ENCODE peak calls at places on chromosomes 4 and X, in six cellular contexts. Z, H, G, E, B and A are unnamed samples. For H4K20me1, the result is how much of the 10 kb centered on the place peaks cover.

GRCh38 chr4:100497729-100498250 is 20.0 kb downstream of the EMCN start:
- DNase-seq in Z (peak), H (no peak), G (peak), E (no peak), B (no peak), A (peak)

GRCh38 chr4:13627185-13627605 is 330 bp downstream of the BOD1L1 start:
- DNase-seq in Z (no peak), H (no peak), G (no peak), E (peak), B (peak), A (no peak)

GRCh38 chr4:134278675-134279074 is 77.1 kb upstream of the PABPC4L start:
- DNase-seq in Z (no peak), H (no peak), G (no peak), E (no peak), B (no peak), A (no peak)

GRCh38 chr4:151690884-151691283 is 69.9 kb downstream of the GATB start:
- DNase-seq in Z (peak), H (no peak), G (no peak), E (no peak), B (no peak), A (peak)

GRCh38 chr4:173835863-173836262 is 305.8 kb upstream of the HAND2 start:
- DNase-seq in Z (peak), H (peak), G (peak), E (peak), B (no peak), A (peak)

GRCh38 chr4:8403173-8403753 is 37.3 kb downstream of the ACOX3 start:
- DNase-seq in Z (peak), H (peak), G (peak), E (peak), B (peak), A (peak)

GRCh38 chr4:89268572-89269180 is 38.9 kb downstream of the GPRIN3 start:
- DNase-seq in Z (no peak), H (no peak), G (no peak), E (no peak), B (no peak), A (peak)

GRCh38 chrX:46704767-46705386 is 54.0 kb downstream of the SLC9A7 start:
- DNase-seq in Z (peak), H (no peak), G (peak), E (no peak), B (no peak), A (no peak)

GRCh38 chr4:89752932-89753598 is 83.9 kb downstream of the SNCA start:
- DNase-seq in Z (peak), H (peak), G (peak), E (no peak), B (no peak), A (peak)

GRCh38 chr4:7806724-7807123 is 132.9 kb downstream of the AFAP1 start:
- DNase-seq in Z (no peak), H (no peak), G (no peak), E (no peak), B (no peak), A (peak)

GRCh38 chrX:13994681-13995080 is 35.0 kb downstream of the GEMIN8 start:
- DNase-seq in Z (no peak), H (no peak), G (no peak), E (no peak), B (no peak), A (no peak)

GRCh38 chrX:136954930-136955329 is 74.4 kb upstream of the RBMX start:
- DNase-seq in Z (peak), H (peak), G (peak), E (no peak), B (peak), A (peak)

GRCh38 chr4:121796283-121796682 is 4.8 kb upstream of the EXOSC9 start:
- DNase-seq in Z (peak), H (no peak), G (no peak), E (no peak), B (no peak), A (peak)

GRCh38 chrX:18897611-18898010 is 86.3 kb downstream of the PHKA2 start:
- DNase-seq in Z (no peak), H (no peak), G (no peak), E (no peak), B (no peak), A (peak)

GRCh38 chr4:5824635-5825034 is 68.3 kb downstream of the CRMP1 start:
- DNase-seq in Z (peak), H (peak), G (peak), E (no peak), B (peak), A (peak)

GRCh38 chr4:48370260-48371134 is 29.2 kb downstream of the SLAIN2 start:
- DNase-seq in Z (no peak), H (no peak), G (no peak), E (no peak), B (no peak), A (no peak)

GRCh38 chr4:185134176-185134869 is 8.7 kb upstream of the SLC25A4 start:
- DNase-seq in Z (peak), H (peak), G (peak), E (no peak), B (peak), A (peak)

GRCh38 chr4:121562833-121563232 is 133.9 kb downstream of the ANXA5 start:
- DNase-seq in Z (no peak), H (no peak), G (no peak), E (no peak), B (no peak), A (no peak)

GRCh38 chr4:99394913-99395312 is 40.2 kb downstream of the ADH7 start:
- DNase-seq in Z (peak), H (no peak), G (peak), E (no peak), B (no peak), A (no peak)

GRCh38 chr4:4647041-4647440 is 105.2 kb upstream of the STX18 start:
- DNase-seq in Z (peak), H (no peak), G (peak), E (no peak), B (no peak), A (peak)

GRCh38 chr4:56804551-56804950 is 16.9 kb downstream of the SPINK2 start:
- DNase-seq in Z (peak), H (no peak), G (peak), E (no peak), B (no peak), A (peak)

GRCh38 chr4:52019941-52020657 is at the start of gene LRRC66:
- DNase-seq in Z (peak), H (peak), G (no peak), E (no peak), B (no peak), A (no peak)

GRCh38 chr4:15295421-15296162 is 132.2 kb upstream of the C1QTNF7 start:
- DNase-seq in Z (no peak), H (no peak), G (no peak), E (no peak), B (no peak), A (no peak)

GRCh38 chr4:27278615-27279014 is 418.0 kb downstream of the STIM2 start:
- DNase-seq in Z (peak), H (peak), G (peak), E (peak), B (peak), A (no peak)

GRCh38 chr4:168784786-168785461 is 225.1 kb downstream of the CBR4 start:
- DNase-seq in Z (no peak), H (no peak), G (no peak), E (no peak), B (no peak), A (no peak)

GRCh38 chrX:38987135-38987780 is 186.0 kb downstream of the MID1IP1 start:
- DNase-seq in Z (no peak), H (no peak), G (peak), E (no peak), B (no peak), A (no peak)

GRCh38 chr4:57401586-57401985 is 291.4 kb upstream of the IGFBP7 start:
- DNase-seq in Z (no peak), H (no peak), G (no peak), E (no peak), B (no peak), A (no peak)

GRCh38 chrX:27444093-27444908 is 18.8 kb downstream of the PPP4R3C start:
- DNase-seq in Z (no peak), H (no peak), G (no peak), E (no peak), B (no peak), A (no peak)

GRCh38 chr4:141074098-141074878 is 59.0 kb downstream of the RNF150 start:
- DNase-seq in Z (no peak), H (no peak), G (no peak), E (no peak), B (no peak), A (no peak)

GRCh38 chrX:1074172-1074571 is 138.3 kb downstream of the CRLF2 start:
- DNase-seq in Z (no peak), H (no peak), G (no peak), E (no peak), B (no peak), A (no peak)

GRCh38 chr4:62328526-62328925 is 1128.4 kb downstream of the ADGRL3 start:
- DNase-seq in Z (no peak), H (no peak), G (no peak), E (no peak), B (no peak), A (no peak)

GRCh38 chr4:154738426-154738825 is 5.4 kb upstream of the LRAT start:
- DNase-seq in Z (no peak), H (no peak), G (no peak), E (no peak), B (no peak), A (no peak)

GRCh38 chr4:155383541-155383940 is 6.8 kb upstream of the MAP9 start:
- DNase-seq in Z (no peak), H (no peak), G (no peak), E (no peak), B (no peak), A (no peak)

GRCh38 chr4:169906821-169907220 is 119.4 kb downstream of the MFAP3L start:
- DNase-seq in Z (no peak), H (no peak), G (no peak), E (no peak), B (no peak), A (no peak)

GRCh38 chr4:128846063-128846462 is 36.6 kb downstream of the JADE1 start:
- DNase-seq in Z (no peak), H (no peak), G (no peak), E (no peak), B (no peak), A (no peak)

GRCh38 chr4:1898007-1898406 is 26.8 kb downstream of the NSD2 start:
- DNase-seq in Z (no peak), H (no peak), G (no peak), E (no peak), B (no peak), A (no peak)

GRCh38 chr4:1900087-1900433 is 28.9 kb downstream of the NSD2 start:
- DNase-seq in Z (no peak), H (no peak), G (no peak), E (no peak), B (no peak), A (no peak)

GRCh38 chr4:1899149-1900086 is 28.2 kb downstream of the NSD2 start:
- DNase-seq in Z (peak), H (peak), G (peak), E (peak), B (peak), A (peak)

GRCh38 chr4:1900624-1901023 is 29.4 kb downstream of the NSD2 start:
- DNase-seq in Z (no peak), H (no peak), G (no peak), E (no peak), B (no peak), A (no peak)

GRCh38 chr4:1898681-1899080 is 27.5 kb downstream of the NSD2 start:
- DNase-seq in Z (no peak), H (no peak), G (no peak), E (no peak), B (peak), A (no peak)
- H4K20me1 ChIP-seq in Z (under half), H (under half), G (half or more), E (under half), B (under half), A (under half)

GRCh38 chrX:53308836-53309235 is 27.5 kb upstream of the IQSEC2 start:
- DNase-seq in Z (no peak), H (no peak), G (no peak), E (no peak), B (no peak), A (no peak)

GRCh38 chrX:53309837-53310236 is 28.5 kb upstream of the IQSEC2 start:
- DNase-seq in Z (no peak), H (no peak), G (no peak), E (no peak), B (no peak), A (no peak)

GRCh38 chrX:53303195-53303594 is 21.8 kb upstream of the IQSEC2 start:
- DNase-seq in Z (no peak), H (no peak), G (no peak), E (no peak), B (no peak), A (no peak)

GRCh38 chrX:53305996-53306937 is 24.9 kb upstream of the IQSEC2 start:
- DNase-seq in Z (no peak), H (no peak), G (no peak), E (no peak), B (no peak), A (no peak)
- H3K4me2 ChIP-seq in Z (no peak), H (no peak), G (no peak), E (no peak), B (no peak), A (no peak)

GRCh38 chr4:770022-770421 is 55.9 kb downstream of the CPLX1 start:
- DNase-seq in Z (peak), H (no peak), G (peak), E (no peak), B (no peak), A (peak)

GRCh38 chr4:773214-773613 is 52.7 kb downstream of the CPLX1 start:
- DNase-seq in Z (no peak), H (no peak), G (no peak), E (no peak), B (no peak), A (no peak)

GRCh38 chr4:771464-771863 is 54.5 kb downstream of the CPLX1 start:
- DNase-seq in Z (no peak), H (no peak), G (no peak), E (no peak), B (no peak), A (peak)

GRCh38 chr4:772118-772517 is 53.8 kb downstream of the CPLX1 start:
- DNase-seq in Z (no peak), H (no peak), G (no peak), E (no peak), B (no peak), A (peak)

GRCh38 chr4:772776-773175 is 53.2 kb downstream of the CPLX1 start:
- DNase-seq in Z (no peak), H (no peak), G (no peak), E (no peak), B (no peak), A (peak)
- H4K20me1 ChIP-seq in Z (under half), H (half or more), G (half or more), E (under half), B (under half), A (half or more)

GRCh38 chr4:106463622-106464021 is 95.0 kb upstream of the GIMD1 start:
- DNase-seq in Z (no peak), H (no peak), G (no peak), E (no peak), B (no peak), A (no peak)
- H3K4me2 ChIP-seq in Z (no peak), H (no peak), G (no peak), E (no peak), B (no peak), A (no peak)

DNA sequence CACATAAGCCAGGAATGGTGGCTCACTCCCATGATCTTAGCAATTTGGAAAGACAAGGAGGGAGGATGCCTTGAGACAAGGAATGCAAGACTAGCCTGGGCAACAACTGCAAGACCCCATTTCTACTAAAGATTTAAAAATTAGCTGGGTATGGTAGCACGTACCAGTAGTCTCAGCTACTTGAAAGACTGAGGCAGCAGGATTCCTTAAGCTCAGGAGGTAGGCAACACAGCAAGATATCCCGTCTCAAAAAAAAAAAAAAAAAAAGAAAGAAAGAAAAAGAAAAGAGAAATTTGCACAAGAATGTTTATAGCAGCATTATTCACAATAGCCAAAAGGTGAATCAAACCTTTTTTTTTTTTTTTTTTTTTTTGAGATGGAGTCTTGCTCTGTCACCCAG is 29.7 kb downstream of the PDS5A start:
- DNase-seq in Z (no peak), H (no peak), G (no peak), E (no peak), B (no peak), A (no peak)
- H4K20me1 ChIP-seq in Z (under half), H (half or more), G (under half), E (under half), B (under half), A (under half)

GRCh38 chrX:49793686-49794085 is 35.4 kb upstream of the PAGE4 start:
- DNase-seq in Z (no peak), H (no peak), G (no peak), E (no peak), B (no peak), A (no peak)
- H3K4me2 ChIP-seq in Z (no peak), H (no peak), G (no peak), E (no peak), B (no peak), A (no peak)

GRCh38 chr4:139227729-139228404 is 50.8 kb upstream of the ELF2 start:
- DNase-seq in Z (no peak), H (no peak), G (no peak), E (no peak), B (peak), A (no peak)

GRCh38 chr4:139223682-139224317 is 46.8 kb upstream of the ELF2 start:
- DNase-seq in Z (peak), H (peak), G (peak), E (no peak), B (no peak), A (peak)

GRCh38 chr4:139219450-139220055 is 42.5 kb upstream of the ELF2 start:
- DNase-seq in Z (no peak), H (no peak), G (no peak), E (no peak), B (no peak), A (no peak)

DNA sequence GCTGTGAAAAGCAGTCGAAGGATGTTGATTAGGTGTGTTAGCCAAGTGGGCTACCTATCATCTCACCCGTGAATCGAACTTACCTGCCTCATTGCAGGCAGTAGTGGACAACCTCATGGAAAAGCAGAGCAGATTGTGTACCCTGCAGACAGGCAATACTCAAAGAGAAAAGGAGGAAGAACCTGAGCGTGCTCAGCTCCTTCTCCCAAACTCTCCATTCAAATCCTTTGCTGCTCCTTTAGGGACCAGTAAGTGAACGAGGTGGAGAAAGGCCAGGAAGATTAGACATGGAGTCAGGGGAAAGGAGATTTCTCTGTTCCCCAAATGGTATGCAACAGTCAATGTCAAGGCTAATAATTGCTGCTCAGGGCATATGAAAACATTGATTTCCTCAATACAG is 45.2 kb upstream of the ELF2 start:
- DNase-seq in Z (no peak), H (no peak), G (no peak), E (no peak), B (no peak), A (no peak)
- H4K20me1 ChIP-seq in Z (under half), H (under half), G (under half), E (under half), B (under half), A (under half)